ENCODE peak calls at places on chromosomes 4 and X, in ten cellular contexts. V, E, W, D, R, O, I, S, B and H are unnamed samples.

GRCh38 chr4:31246856-31247255 is 526.7 kb downstream of the PCDH7 start:
- DNase-seq in I (no peak), R (peak), V (no peak), E (no peak), S (no peak), W (no peak), B (no peak), O (no peak), D (no peak), H (no peak)

GRCh38 chrX:34560180-34560579 is 96.9 kb downstream of the TMEM47 start:
- DNase-seq in D (no peak), B (no peak), W (no peak), R (no peak), I (no peak), O (no peak), V (no peak), E (no peak), S (no peak), H (no peak)

GRCh38 chr4:4334798-4335520 is 44.9 kb downstream of the ZBTB49 start:
- DNase-seq in V (peak), W (peak), R (peak), B (peak), E (peak), S (no peak), D (peak), O (peak), I (peak), H (peak)

GRCh38 chrX:123860506-123860840 is 620 bp downstream of the XIAP start:
- DNase-seq in D (no peak), R (peak), W (no peak), E (peak), B (no peak), S (no peak), I (peak), V (no peak), O (peak), H (no peak)

GRCh38 chr4:24322517-24322916 is 261.8 kb downstream of the DHX15 start:
- DNase-seq in B (no peak), R (no peak), S (no peak), W (no peak), V (no peak), E (no peak), D (no peak), O (no peak), I (no peak), H (no peak)

GRCh38 chr4:15031197-15031596 is 28.9 kb downstream of the CPEB2 start:
- DNase-seq in V (no peak), D (no peak), S (no peak), B (no peak), E (no peak), O (no peak), I (no peak), W (no peak), R (peak), H (no peak)

GRCh38 chr4:82261063-82261462 is 112.7 kb downstream of the HNRNPD start:
- DNase-seq in O (no peak), S (no peak), R (no peak), E (no peak), V (no peak), I (no peak), W (no peak), D (no peak), B (no peak), H (no peak)

GRCh38 chr4:152738812-152739211 is 40.7 kb downstream of the TIGD4 start:
- DNase-seq in I (no peak), E (no peak), V (no peak), O (no peak), R (peak), B (no peak), D (no peak), W (no peak), S (no peak), H (no peak)

GRCh38 chrX:131987252-131987651 is 35.9 kb upstream of the STK26 start:
- DNase-seq in V (no peak), D (no peak), B (no peak), O (peak), R (no peak), S (no peak), W (no peak), I (peak), E (no peak), H (no peak)

GRCh38 chr4:108426493-108426892 is 193.9 kb upstream of the RPL34 start:
- DNase-seq in I (no peak), V (no peak), S (no peak), D (no peak), E (no peak), B (no peak), O (no peak), W (no peak), R (peak), H (no peak)

GRCh38 chr4:117400039-117400835 is 314.9 kb upstream of the TRAM1L1 start:
- DNase-seq in B (no peak), V (no peak), E (no peak), O (no peak), R (peak), S (no peak), D (no peak), W (no peak), I (peak), H (no peak)

GRCh38 chr4:4619821-4620220 is 78.0 kb upstream of the STX18 start:
- DNase-seq in O (no peak), B (no peak), V (no peak), R (no peak), E (peak), D (no peak), W (no peak), S (no peak), I (no peak), H (no peak)

GRCh38 chr4:178633263-178633662 is 1191.0 kb upstream of the AGA start:
- DNase-seq in E (peak), W (no peak), S (no peak), V (no peak), D (no peak), I (no peak), B (no peak), R (no peak), O (no peak), H (no peak)

GRCh38 chrX:120446503-120446902 is 22.6 kb downstream of the LAMP2 start:
- DNase-seq in S (no peak), I (peak), D (no peak), W (no peak), O (no peak), V (no peak), B (no peak), R (peak), E (peak), H (no peak)

GRCh38 chrX:131677655-131678628 is 134.1 kb downstream of the OR13H1 start:
- DNase-seq in I (peak), D (peak), W (peak), B (peak), S (no peak), E (peak), R (peak), V (peak), O (peak), H (peak)

GRCh38 chrX:76987381-76987780 is 459.8 kb upstream of the FGF16 start:
- DNase-seq in O (no peak), S (no peak), V (no peak), R (no peak), B (no peak), D (no peak), I (no peak), E (peak), W (no peak), H (no peak)

GRCh38 chr4:146029939-146030710 is 91.5 kb upstream of the ZNF827 start:
- DNase-seq in D (no peak), E (no peak), B (no peak), I (no peak), O (no peak), V (peak), R (peak), S (no peak), W (no peak), H (no peak)

GRCh38 chr4:169079942-169080827 is 70.1 kb upstream of the CBR4 start:
- DNase-seq in E (no peak), B (peak), O (peak), R (peak), V (no peak), W (peak), I (peak), D (no peak), S (peak), H (no peak)

GRCh38 chr4:2745981-2746806 is 9.9 kb downstream of the TNIP2 start:
- DNase-seq in V (no peak), B (peak), W (peak), S (no peak), I (no peak), D (peak), O (no peak), R (peak), E (no peak), H (peak)

GRCh38 chrX:133188631-133189030 is 29.5 kb downstream of the TFDP3 start:
- DNase-seq in E (no peak), W (no peak), O (no peak), V (no peak), R (no peak), D (no peak), B (no peak), I (peak), S (no peak), H (no peak)

GRCh38 chr4:79182209-79182608 is 143.7 kb downstream of the NAA11 start:
- DNase-seq in B (no peak), V (no peak), I (no peak), S (no peak), W (no peak), E (no peak), O (no peak), D (no peak), R (no peak), H (no peak)

GRCh38 chr4:13159041-13159620 is 325.0 kb downstream of the RAB28 start:
- DNase-seq in B (no peak), S (no peak), O (no peak), R (no peak), E (no peak), W (no peak), I (no peak), D (no peak), V (no peak), H (no peak)

GRCh38 chr4:151331276-151332042 is 6.1 kb upstream of the SH3D19 start:
- DNase-seq in S (no peak), O (no peak), B (no peak), D (no peak), R (peak), W (no peak), V (no peak), I (no peak), E (no peak), H (no peak)